ENCODE peak calls at places on chromosomes 3 and 15, in four cellular contexts. One of them, this sample, is unnamed.

GRCh38 chr3:65004795-65005295 is 317.0 kb upstream of the ADAMTS9 start:
- DNase-seq in upper lobe of right lung: no peak
- DNase-seq in CD8-positive, alpha-beta memory T cell: no peak
- DNase-seq in SJSA1: no peak
- DNase-seq in this sample: no peak

GRCh38 chr15:100663066-100663465 is 60.7 kb downstream of the ASB7 start:
- DNase-seq in CD8-positive, alpha-beta memory T cell: no peak
- DNase-seq in SJSA1: peak
- DNase-seq in upper lobe of right lung: no peak
- DNase-seq in this sample: no peak

GRCh38 chr3:162072656-162073055 is 576.0 kb downstream of the OTOL1 start:
- DNase-seq in CD8-positive, alpha-beta memory T cell: no peak
- DNase-seq in SJSA1: no peak
- DNase-seq in upper lobe of right lung: no peak
- DNase-seq in this sample: no peak

GRCh38 chr15:98650871-98651481 is 2.6 kb downstream of the IGF1R start:
- DNase-seq in CD8-positive, alpha-beta memory T cell: no peak
- DNase-seq in upper lobe of right lung: no peak
- DNase-seq in SJSA1: peak
- DNase-seq in this sample: no peak

GRCh38 chr3:43477600-43477999 is 144.2 kb downstream of the ANO10 start:
- DNase-seq in upper lobe of right lung: no peak
- DNase-seq in CD8-positive, alpha-beta memory T cell: peak
- DNase-seq in SJSA1: no peak
- DNase-seq in this sample: no peak

GRCh38 chr3:106734712-106735111 is 642.5 kb upstream of the CCDC54 start:
- DNase-seq in upper lobe of right lung: no peak
- DNase-seq in SJSA1: no peak
- DNase-seq in CD8-positive, alpha-beta memory T cell: no peak
- DNase-seq in this sample: no peak

GRCh38 chr15:48566669-48567068 is 78.8 kb downstream of the FBN1 start:
- DNase-seq in CD8-positive, alpha-beta memory T cell: no peak
- DNase-seq in SJSA1: peak
- DNase-seq in upper lobe of right lung: no peak
- DNase-seq in this sample: no peak

GRCh38 chr15:72130272-72130671 is 12.1 kb downstream of the SENP8 start:
- DNase-seq in SJSA1: no peak
- DNase-seq in upper lobe of right lung: no peak
- DNase-seq in CD8-positive, alpha-beta memory T cell: no peak
- DNase-seq in this sample: no peak

GRCh38 chr15:70266412-70267089 is 168.8 kb upstream of the TLE3 start:
- DNase-seq in upper lobe of right lung: peak
- DNase-seq in CD8-positive, alpha-beta memory T cell: no peak
- DNase-seq in SJSA1: no peak
- DNase-seq in this sample: no peak

GRCh38 chr15:100430381-100430780 is 88.6 kb upstream of the ADAMTS17 start:
- DNase-seq in SJSA1: no peak
- DNase-seq in CD8-positive, alpha-beta memory T cell: no peak
- DNase-seq in upper lobe of right lung: no peak
- DNase-seq in this sample: no peak

GRCh38 chr15:40953713-40954074 is 423 bp downstream of the CHAC1 start:
- DNase-seq in SJSA1: no peak
- DNase-seq in upper lobe of right lung: no peak
- DNase-seq in CD8-positive, alpha-beta memory T cell: no peak
- DNase-seq in this sample: no peak

GRCh38 chr15:100438570-100438969 is 90.2 kb downstream of the CERS3 start:
- DNase-seq in upper lobe of right lung: peak
- DNase-seq in CD8-positive, alpha-beta memory T cell: peak
- DNase-seq in SJSA1: no peak
- DNase-seq in this sample: peak

DNA sequence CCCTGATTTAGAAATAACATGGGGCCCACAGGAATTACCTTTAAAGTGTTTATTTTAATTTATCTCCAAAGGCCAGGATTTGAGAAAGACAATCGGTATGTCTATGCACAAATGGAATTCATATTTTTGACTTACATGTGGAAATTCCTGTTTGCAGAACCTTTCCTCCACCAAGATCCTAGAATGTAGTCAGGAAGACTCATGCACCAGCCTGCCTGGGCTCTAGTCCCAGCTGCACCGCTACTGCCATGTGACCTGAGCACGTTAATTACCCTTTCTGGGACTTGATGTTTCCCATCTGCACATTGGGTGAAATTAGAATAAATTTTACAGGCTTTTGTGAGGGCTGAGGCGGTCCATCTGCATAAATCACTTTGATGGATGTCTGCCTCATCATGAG is 194.2 kb downstream of the ATP10A start:
- DNase-seq in CD8-positive, alpha-beta memory T cell: no peak
- DNase-seq in upper lobe of right lung: no peak
- DNase-seq in SJSA1: no peak
- DNase-seq in this sample: no peak
- H3K27ac ChIP-seq in CD8-positive, alpha-beta memory T cell: no peak
- H3K27ac ChIP-seq in upper lobe of right lung: no peak
- H3K27ac ChIP-seq in SJSA1: no peak
- H3K27ac ChIP-seq in this sample: no peak

DNA sequence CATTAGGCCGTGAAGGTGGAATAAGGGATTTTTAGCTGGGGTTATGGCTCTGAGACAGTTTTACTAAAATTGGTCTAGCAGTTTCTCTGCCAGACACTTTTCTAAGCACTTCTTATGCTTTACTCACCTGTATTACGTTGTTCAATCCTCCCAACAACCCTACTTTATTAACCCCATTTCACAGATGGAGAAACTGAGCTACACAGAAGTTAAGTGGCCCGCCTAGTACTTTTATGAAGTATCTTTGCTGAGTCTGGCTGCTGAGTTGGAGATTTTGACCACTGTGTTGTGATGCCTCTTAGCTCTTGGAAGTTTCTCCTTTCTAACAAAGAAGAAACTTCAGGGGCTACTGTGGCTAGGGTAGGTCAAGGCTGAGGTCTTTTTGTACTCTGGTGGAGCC is 11.5 kb downstream of the LIMD1 start:
- DNase-seq in CD8-positive, alpha-beta memory T cell: no peak
- DNase-seq in upper lobe of right lung: no peak
- DNase-seq in SJSA1: no peak
- DNase-seq in this sample: no peak
- H3K27ac ChIP-seq in CD8-positive, alpha-beta memory T cell: no peak
- H3K27ac ChIP-seq in upper lobe of right lung: no peak
- H3K27ac ChIP-seq in SJSA1: no peak
- H3K27ac ChIP-seq in this sample: no peak

GRCh38 chr3:195064300-195064931 is 206.5 kb downstream of the XXYLT1 start:
- DNase-seq in CD8-positive, alpha-beta memory T cell: no peak
- DNase-seq in SJSA1: no peak
- DNase-seq in upper lobe of right lung: peak
- DNase-seq in this sample: no peak
- H3K27ac ChIP-seq in CD8-positive, alpha-beta memory T cell: no peak
- H3K27ac ChIP-seq in SJSA1: no peak
- H3K27ac ChIP-seq in upper lobe of right lung: no peak
- H3K27ac ChIP-seq in this sample: no peak

DNA sequence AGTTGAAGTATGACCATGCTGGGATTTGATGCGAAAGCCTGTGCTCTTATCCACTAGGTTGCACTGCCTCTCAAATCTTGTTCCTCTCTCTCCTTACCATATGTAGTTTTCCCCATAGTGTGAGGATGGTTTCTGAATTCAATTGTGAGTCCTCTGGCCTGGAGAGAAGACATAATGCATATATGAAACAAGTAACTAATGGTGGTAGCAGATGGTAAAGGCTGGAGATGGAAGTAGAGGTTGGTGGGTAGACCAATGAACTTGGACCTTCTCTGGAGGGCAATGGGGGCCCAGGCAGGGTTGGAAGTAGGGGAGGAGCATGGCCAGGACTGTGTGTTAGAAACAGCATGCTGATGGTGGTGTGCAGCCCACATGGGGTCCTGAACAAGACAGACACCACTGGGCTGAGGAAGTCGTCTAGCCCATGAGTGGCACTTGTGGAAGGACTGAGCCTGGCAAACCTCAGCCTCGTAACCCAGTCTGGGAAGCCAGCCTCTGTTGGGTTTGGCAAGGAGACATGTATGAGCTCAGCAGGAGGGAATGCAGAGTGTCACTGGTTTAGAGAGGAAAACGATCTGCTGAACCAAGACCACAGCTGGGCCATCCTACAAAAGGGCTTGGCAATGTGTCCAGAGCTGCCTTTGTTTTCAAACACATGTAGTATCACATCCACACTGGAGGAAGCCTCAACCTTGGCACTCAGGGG is 18.5 kb upstream of the LMCD1 start:
- DNase-seq in SJSA1: peak
- DNase-seq in CD8-positive, alpha-beta memory T cell: no peak
- DNase-seq in upper lobe of right lung: no peak
- DNase-seq in this sample: peak
- H3K27ac ChIP-seq in SJSA1: peak
- H3K27ac ChIP-seq in CD8-positive, alpha-beta memory T cell: no peak
- H3K27ac ChIP-seq in upper lobe of right lung: peak
- H3K27ac ChIP-seq in this sample: no peak

DNA sequence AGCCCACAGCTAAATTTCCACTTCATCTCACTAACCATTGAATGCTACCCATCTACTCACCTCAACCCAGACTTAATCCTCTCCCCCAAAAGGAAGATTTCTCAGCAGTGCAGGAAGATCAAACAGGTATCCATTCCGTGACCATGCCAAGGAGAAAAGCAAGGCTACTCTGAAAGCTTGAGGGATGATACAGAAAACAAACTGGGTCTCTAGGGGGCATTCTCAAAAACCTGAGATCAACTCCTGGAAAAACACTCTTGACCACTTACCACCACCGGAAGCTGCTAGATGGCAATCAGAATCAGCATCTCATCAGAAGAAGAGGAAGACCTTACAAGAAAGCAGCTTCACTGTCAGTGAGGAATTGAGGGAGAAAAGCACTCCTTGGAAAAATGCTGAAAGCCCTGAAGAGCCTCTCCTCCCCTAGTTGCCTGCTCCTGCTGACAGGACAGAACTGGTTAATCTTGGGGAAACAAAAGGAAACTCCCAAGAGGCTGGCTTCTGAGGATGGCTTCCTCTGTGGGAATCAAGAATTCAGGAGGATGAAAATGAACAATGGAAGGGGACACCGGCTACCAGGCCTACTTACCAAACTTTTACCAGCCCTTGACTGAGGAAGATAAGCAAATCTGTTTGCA is at the start of gene ATP8B4:
- DNase-seq in SJSA1: no peak
- DNase-seq in CD8-positive, alpha-beta memory T cell: no peak
- DNase-seq in upper lobe of right lung: no peak
- DNase-seq in this sample: no peak
- H3K27ac ChIP-seq in SJSA1: no peak
- H3K27ac ChIP-seq in CD8-positive, alpha-beta memory T cell: no peak
- H3K27ac ChIP-seq in upper lobe of right lung: no peak
- H3K27ac ChIP-seq in this sample: no peak

This sample was measured in epithelial cell of prostate.